ENCODE peak calls at places on chromosomes 12 and 14, in seven cellular contexts. H is HCT116, V is SK-N-SH, K is OCI-LY7, F is hepatocyte, G is PC-3, Y is GM23338. U is an unnamed sample.

GRCh38 chr12:2248087-2248900 is 195.5 kb downstream of the CACNA1C start:
- DNase-seq in G (no peak), V (peak; percentile 47), F (peak; percentile 39), H (no peak), Y (no peak), K (no peak), U (no peak)

GRCh38 chr12:125860672-125861288 is 795.5 kb downstream of the AACS start:
- DNase-seq in K (no peak), G (no peak), Y (no peak), F (no peak), H (no peak), V (peak; percentile 3), U (no peak)

GRCh38 chr14:71142375-71143038 is 235.2 kb downstream of the PCNX1 start:
- DNase-seq in F (no peak), G (peak; percentile 96), Y (no peak), V (no peak), H (no peak), K (peak; percentile 51), U (no peak)

GRCh38 chr14:60349663-60350365 is 100.8 kb downstream of the PPM1A start:
- DNase-seq in V (peak; percentile 45), F (peak; percentile 61), H (peak; percentile 39), K (peak; percentile 83), Y (peak; percentile 83), G (peak; percentile 90), U (peak; percentile 75)

GRCh38 chr12:70007687-70008086 is 182.7 kb downstream of the MYRFL start:
- DNase-seq in V (no peak), K (no peak), Y (no peak), F (no peak), G (peak; percentile 90), H (no peak), U (no peak)

GRCh38 chr12:9049520-9050133 is 60.3 kb downstream of the KLRG1 start:
- DNase-seq in Y (peak; percentile 82), H (peak; percentile 48), V (peak; percentile 44), F (peak; percentile 67), K (peak; percentile 64), G (peak; percentile 56), U (peak; percentile 52)

GRCh38 chr14:93969082-93969828 is 7.1 kb downstream of the ASB2 start:
- DNase-seq in G (no peak), F (no peak), Y (no peak), V (no peak), H (no peak), K (peak; percentile 78), U (no peak)

GRCh38 chr14:95652690-95653089 is 33.5 kb upstream of the TCL1B start:
- DNase-seq in Y (no peak), K (peak; percentile 90), G (no peak), V (no peak), H (no peak), F (no peak), U (no peak)

GRCh38 chr12:81758421-81759214 is 532 bp downstream of the PPFIA2 start:
- DNase-seq in Y (peak; percentile 77), G (no peak), F (peak; percentile 54), K (no peak), V (peak; percentile 75), H (no peak), U (peak; percentile 57)

GRCh38 chr12:44511289-44511688 is 364.8 kb downstream of the NELL2 start:
- DNase-seq in G (no peak), K (no peak), H (no peak), Y (no peak), V (no peak), F (no peak), U (no peak)

GRCh38 chr14:56189306-56189705 is 71.1 kb downstream of the PELI2 start:
- DNase-seq in K (no peak), F (peak; percentile 36), G (peak; percentile 77), H (no peak), Y (no peak), V (no peak), U (no peak)

GRCh38 chr12:49798934-49799333 is 29.3 kb downstream of the NCKAP5L start:
- DNase-seq in K (no peak), G (no peak), F (no peak), H (no peak), Y (no peak), V (no peak), U (no peak)

GRCh38 chr12:95124106-95124505 is 50.7 kb upstream of the NR2C1 start:
- DNase-seq in G (no peak), H (no peak), Y (no peak), V (no peak), F (no peak), K (no peak), U (no peak)

GRCh38 chr12:77130193-77130592 is 64.8 kb upstream of the E2F7 start:
- DNase-seq in H (no peak), Y (no peak), G (no peak), F (no peak), K (no peak), V (no peak), U (no peak)

GRCh38 chr12:13727707-13728147 is 253.7 kb downstream of the GRIN2B start:
- DNase-seq in F (no peak), V (no peak), Y (no peak), K (no peak), G (peak; percentile 83), H (no peak), U (no peak)

GRCh38 chr14:76995279-76996035 is 33.1 kb downstream of the IRF2BPL start:
- DNase-seq in F (no peak), K (no peak), V (no peak), H (no peak), G (no peak), Y (no peak), U (no peak)

GRCh38 chr12:88420460-88420859 is 159.8 kb downstream of the KITLG start:
- DNase-seq in H (peak; percentile 13), V (no peak), Y (no peak), G (peak; percentile 92), K (no peak), F (no peak), U (no peak)

GRCh38 chr14:31161274-31161673 is 46.3 kb downstream of the HECTD1 start:
- DNase-seq in H (no peak), V (no peak), Y (no peak), K (no peak), G (no peak), F (no peak), U (no peak)

GRCh38 chr12:59677857-59678256 is 82.0 kb downstream of the SLC16A7 start:
- DNase-seq in H (no peak), G (no peak), K (no peak), F (no peak), V (no peak), Y (no peak), U (no peak)

GRCh38 chr12:93762059-93762719 is 85.0 kb downstream of the CRADD start:
- DNase-seq in V (no peak), K (no peak), F (no peak), H (no peak), Y (no peak), G (no peak), U (no peak)

GRCh38 chr12:93766802-93767523 is 89.8 kb downstream of the CRADD start:
- DNase-seq in V (peak; percentile 41), G (peak; percentile 85), F (peak; percentile 37), H (no peak), Y (peak; percentile 52), K (no peak), U (peak; percentile 20)

GRCh38 chr12:93766371-93766770 is 89.2 kb downstream of the CRADD start:
- DNase-seq in K (no peak), H (no peak), F (no peak), G (no peak), Y (no peak), V (no peak), U (no peak)

GRCh38 chr12:93762912-93763311 is 85.7 kb downstream of the CRADD start:
- DNase-seq in F (no peak), K (no peak), Y (no peak), H (no peak), G (no peak), V (no peak), U (no peak)

GRCh38 chr12:93763746-93764147 is 86.6 kb downstream of the CRADD start:
- DNase-seq in V (no peak), K (no peak), H (no peak), Y (peak; percentile 41), F (no peak), G (peak; percentile 52), U (peak; percentile 31)
- TF ChIP-seq CTCF in V (no peak), K (no peak), H (no peak), Y (peak; percentile 29), F (no peak), G (peak; percentile 69), U (no peak)

GRCh38 chr14:67270354-67270753 is 29.1 kb downstream of the PALS1 start:
- DNase-seq in G (no peak), Y (no peak), V (no peak), H (no peak), F (no peak), K (no peak), U (no peak)

GRCh38 chr14:67270933-67271332 is 29.7 kb downstream of the PALS1 start:
- DNase-seq in F (no peak), G (no peak), K (no peak), V (no peak), Y (no peak), H (no peak), U (no peak)

GRCh38 chr14:67267929-67268328 is 26.7 kb downstream of the PALS1 start:
- DNase-seq in K (no peak), V (no peak), G (no peak), Y (no peak), F (no peak), H (no peak), U (no peak)

GRCh38 chr14:67269338-67270060 is 28.3 kb downstream of the PALS1 start:
- DNase-seq in V (peak; percentile 4), H (no peak), K (no peak), F (peak; percentile 38), G (no peak), Y (peak; percentile 77), U (peak; percentile 62)

DNA sequence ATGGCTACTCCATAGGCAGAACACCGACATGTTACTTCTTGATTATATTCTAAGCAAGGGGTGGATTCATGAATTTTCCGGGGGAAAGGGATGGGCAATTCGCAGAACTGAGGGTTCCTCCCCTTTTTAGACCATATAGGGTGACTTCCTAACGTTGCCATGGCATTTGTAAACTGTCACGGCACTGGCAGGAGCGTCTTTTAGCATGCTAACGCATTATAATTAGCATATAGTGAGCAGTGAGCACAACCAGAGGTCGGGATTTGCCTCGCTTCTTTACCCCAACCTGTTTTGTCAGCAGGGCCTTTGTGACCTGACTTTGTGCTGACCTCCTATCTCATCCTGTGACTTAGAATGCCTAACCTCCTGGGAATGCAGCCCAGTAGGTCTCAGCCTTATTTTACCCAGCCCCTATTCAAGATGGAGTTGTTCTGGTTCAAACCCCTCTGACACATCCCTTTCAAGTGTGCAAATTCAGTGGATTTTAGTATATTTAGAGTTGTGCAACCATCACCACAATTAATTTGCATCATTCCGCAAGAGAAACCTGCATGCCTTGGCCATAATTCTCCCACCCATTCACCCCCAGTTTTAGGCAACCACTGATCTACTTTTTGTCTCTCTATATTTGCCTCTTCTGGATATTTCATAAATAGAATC is 27.4 kb downstream of the PALS1 start:
- DNase-seq in V (no peak), G (no peak), F (peak; percentile 6), H (no peak), Y (peak; percentile 94), K (no peak), U (peak; percentile 83)
- H4K20me1 ChIP-seq in V (peaks cover 24% of the 10 kb centered on the region), G (peaks cover 20% of the 10 kb centered on the region), F (peaks cover 3% of the 10 kb centered on the region), H (no peaks in the 10 kb centered on the region), Y (no peaks in the 10 kb centered on the region), K (peaks cover 8% of the 10 kb centered on the region), U (peaks cover 19% of the 10 kb centered on the region)

GRCh38 chr12:92973614-92974013 is 44.5 kb upstream of the EEA1 start:
- DNase-seq in V (no peak), G (peak; percentile 73), H (no peak), Y (no peak), K (no peak), F (peak; percentile 38), U (no peak)
- TF ChIP-seq EZH2phosphoT487 in V (no peak), G (no peak), H (no peak), Y (no peak), K (no peak), F (no peak), U (no peak)

GRCh38 chr12:130126023-130126432 is 36.2 kb upstream of the FZD10 start:
- DNase-seq in F (no peak), K (no peak), V (no peak), G (no peak), H (no peak), Y (peak; percentile 14), U (no peak)
- TF ChIP-seq CTCF in F (no peak), K (no peak), V (no peak), G (no peak), H (no peak), Y (no peak), U (peak; percentile 9)

U was measured in neural progenitor cell.